ENCODE peak calls at places on chromosomes 2 and 18, in five cellular contexts. C is glutamatergic neuron, V is fibroblast of pulmonary artery, K is endothelial cell, G is heart right ventricle. D is an unnamed sample.

GRCh38 chr2:163779970-163780597 is 44.3 kb upstream of the FIGN start:
- DNase-seq in G (no peak), V (no peak), C (no peak), K (no peak), D (no peak)

GRCh38 chr2:152098033-152098797 is 629 bp downstream of the CACNB4 start:
- DNase-seq in K (peak), C (peak), V (peak), G (peak), D (no peak)

GRCh38 chr2:98669675-98670074 is 61.3 kb downstream of the MGAT4A start:
- DNase-seq in K (no peak), G (no peak), V (peak), C (no peak), D (no peak)

GRCh38 chr18:6284761-6285160 is 129.9 kb downstream of the L3MBTL4 start:
- DNase-seq in V (no peak), C (no peak), K (no peak), G (no peak), D (no peak)

GRCh38 chr18:8988262-8988871 is 114.1 kb upstream of the NDUFV2 start:
- DNase-seq in G (peak), K (peak), V (peak), C (peak), D (peak)

GRCh38 chr18:55585586-55586521 is 2.1 kb downstream of the TCF4 start:
- DNase-seq in K (no peak), G (no peak), C (no peak), V (peak), D (no peak)

GRCh38 chr2:84495539-84496146 is 20.7 kb upstream of the DNAH6 start:
- DNase-seq in G (no peak), V (peak), C (no peak), K (peak), D (no peak)

GRCh38 chr2:126981476-126981875 is 82.8 kb downstream of the TEX51 start:
- DNase-seq in K (no peak), G (no peak), V (no peak), C (no peak), D (no peak)

GRCh38 chr2:175234153-175234552 is 52.6 kb upstream of the ATP5MC3 start:
- DNase-seq in K (no peak), V (no peak), G (no peak), C (no peak), D (no peak)

GRCh38 chr2:234091432-234091879 is 41.0 kb downstream of the SPP2 start:
- DNase-seq in G (no peak), V (peak), C (no peak), K (no peak), D (no peak)

GRCh38 chr2:83142934-83143333 is 1316.1 kb downstream of the SUCLG1 start:
- DNase-seq in G (no peak), C (no peak), V (no peak), K (no peak), D (no peak)

GRCh38 chr18:78739843-78740677 is 239.6 kb upstream of the SALL3 start:
- DNase-seq in G (no peak), C (no peak), V (no peak), K (no peak), D (no peak)

GRCh38 chr2:101223814-101224231 is 28.9 kb upstream of the CNOT11 start:
- DNase-seq in C (no peak), K (no peak), G (no peak), V (no peak), D (no peak)

GRCh38 chr2:8644605-8645175 is 37.2 kb upstream of the ID2 start:
- DNase-seq in V (peak), G (peak), C (no peak), K (no peak), D (no peak)

GRCh38 chr2:95231723-95232122 is 24.4 kb downstream of the ZNF892 start:
- DNase-seq in C (peak), K (peak), G (no peak), V (peak), D (peak)

GRCh38 chr2:127293386-127293757 is 572 bp downstream of the ERCC3 start:
- DNase-seq in K (peak), V (no peak), G (no peak), C (no peak), D (no peak)

GRCh38 chr18:63604791-63605567 is 17.8 kb downstream of the SERPINB13 start:
- DNase-seq in G (no peak), K (no peak), C (no peak), V (no peak), D (no peak)

GRCh38 chr18:40046596-40046995 is 1908.4 kb upstream of the PIK3C3 start:
- DNase-seq in G (no peak), C (no peak), V (no peak), K (no peak), D (no peak)

GRCh38 chr2:241984658-241985057 is 115.1 kb downstream of the RTP5 start:
- DNase-seq in K (no peak), G (no peak), C (no peak), V (no peak), D (no peak)

GRCh38 chr2:136116813-136117390 is 1.0 kb downstream of the CXCR4 start:
- DNase-seq in G (peak), K (peak), V (no peak), C (peak), D (no peak)

GRCh38 chr2:105768961-105769452 is 24.3 kb downstream of the NCK2 start:
- DNase-seq in V (peak), K (no peak), G (no peak), C (no peak), D (no peak)

GRCh38 chr18:54742654-54743053 is 85.6 kb upstream of the RAB27B start:
- DNase-seq in C (no peak), V (peak), G (no peak), K (no peak), D (no peak)

GRCh38 chr2:17426708-17427107 is 91.5 kb downstream of the RAD51AP2 start:
- DNase-seq in V (no peak), K (no peak), G (no peak), C (no peak), D (no peak)

GRCh38 chr2:71064754-71065621 is 3.5 kb upstream of the NAGK start:
- DNase-seq in V (no peak), C (no peak), G (no peak), K (no peak), D (no peak)

GRCh38 chr2:213104089-213104902 is 47.1 kb downstream of the IKZF2 start:
- DNase-seq in V (peak), C (no peak), G (no peak), K (no peak), D (no peak)

GRCh38 chr2:170141865-170142264 is 36.1 kb upstream of the MYO3B start:
- DNase-seq in C (no peak), G (no peak), K (no peak), V (no peak), D (no peak)

GRCh38 chr2:62939735-62940491 is 110.7 kb upstream of the OTX1 start:
- DNase-seq in V (peak), C (no peak), K (no peak), G (no peak), D (no peak)

GRCh38 chr2:213678437-213679218 is 394.4 kb downstream of the SPAG16 start:
- DNase-seq in G (no peak), V (no peak), K (peak), C (no peak), D (no peak)

GRCh38 chr2:67476808-67477790 is 80.0 kb downstream of the ETAA1 start:
- DNase-seq in V (peak), K (no peak), C (no peak), G (no peak), D (no peak)

GRCh38 chr2:223587301-223587700 is 14.9 kb downstream of the SCG2 start:
- DNase-seq in G (no peak), C (no peak), K (no peak), V (no peak), D (no peak)

GRCh38 chr2:4628931-4629565 is 925.7 kb downstream of the DCDC2C start:
- DNase-seq in C (peak), K (no peak), G (no peak), V (no peak), D (no peak)

GRCh38 chr18:13232060-13232917 is 13.7 kb downstream of the LDLRAD4 start:
- DNase-seq in C (no peak), V (no peak), K (no peak), G (peak), D (no peak)

GRCh38 chr2:24917086-24917485 is 3.0 kb downstream of the ADCY3 start:
- DNase-seq in K (no peak), G (no peak), C (no peak), V (no peak), D (no peak)

GRCh38 chr18:55024568-55024967 is 65.3 kb upstream of the CCDC68 start:
- DNase-seq in K (no peak), V (no peak), G (no peak), C (no peak), D (no peak)

GRCh38 chr18:50709215-50709614 is 110.6 kb downstream of the MRO start:
- DNase-seq in V (no peak), C (peak), K (no peak), G (no peak), D (no peak)

GRCh38 chr18:80009661-80010550 is 21.5 kb upstream of the TXNL4A start:
- DNase-seq in K (no peak), G (peak), C (no peak), V (peak), D (no peak)

DNA sequence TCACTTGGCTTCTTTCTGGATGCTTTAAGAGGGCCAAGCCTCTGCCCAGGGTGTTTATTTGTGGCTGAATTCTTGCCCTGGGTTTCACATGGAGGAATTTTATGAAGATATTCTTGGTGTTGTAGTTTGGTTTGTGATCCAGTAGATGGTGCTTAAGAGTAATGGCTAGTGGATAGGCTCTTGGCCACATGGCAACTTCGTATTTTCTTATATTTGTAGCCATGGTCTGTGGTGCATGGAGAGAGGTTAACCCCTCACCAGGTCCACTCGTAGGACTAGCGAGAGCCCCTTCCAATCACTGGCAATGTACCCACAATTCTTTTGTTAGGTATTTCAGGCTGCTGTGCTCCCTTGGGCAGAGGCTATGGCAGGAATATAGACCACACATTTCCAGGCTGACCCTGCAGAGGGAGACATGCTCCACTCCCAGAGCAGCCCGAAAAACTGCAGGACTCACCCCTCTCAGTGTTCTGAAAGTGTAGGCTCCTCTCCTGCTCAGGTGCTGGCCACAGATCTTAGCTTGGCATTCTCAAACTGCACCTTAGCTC is 582.1 kb upstream of the SETBP1 start:
- DNase-seq in C (peak), V (peak), K (peak), G (no peak), D (no peak)
- TF ChIP-seq CTCF in C (peak), V (peak), K (peak), G (no peak), D (peak)

DNA sequence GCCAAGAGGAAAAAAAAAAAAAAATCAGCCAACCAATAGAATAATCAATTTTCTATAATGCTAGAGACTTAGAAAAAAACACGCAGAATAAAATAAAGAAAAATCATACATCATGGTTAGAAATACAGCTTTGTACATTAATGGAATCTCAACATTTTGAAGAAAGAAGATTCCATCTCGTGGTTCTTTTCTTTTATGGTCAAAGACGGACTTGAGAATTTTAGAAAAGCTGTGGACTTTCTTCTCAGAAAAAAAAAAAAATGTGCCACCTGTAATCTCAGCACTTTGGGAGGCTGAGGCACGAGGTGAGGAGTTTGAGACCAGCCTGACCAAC is 41.8 kb upstream of the ATIC start:
- DNase-seq in V (no peak), G (no peak), K (no peak), C (no peak), D (no peak)
- TF ChIP-seq CTCF in V (no peak), G (no peak), K (peak), C (peak), D (peak)

GRCh38 chr2:10678225-10678624 is 11.6 kb downstream of the NOL10 start:
- DNase-seq in K (no peak), V (no peak), G (no peak), C (no peak), D (no peak)
- TF ChIP-seq CTCF in K (peak), V (peak), G (no peak), C (peak), D (peak)

DNA sequence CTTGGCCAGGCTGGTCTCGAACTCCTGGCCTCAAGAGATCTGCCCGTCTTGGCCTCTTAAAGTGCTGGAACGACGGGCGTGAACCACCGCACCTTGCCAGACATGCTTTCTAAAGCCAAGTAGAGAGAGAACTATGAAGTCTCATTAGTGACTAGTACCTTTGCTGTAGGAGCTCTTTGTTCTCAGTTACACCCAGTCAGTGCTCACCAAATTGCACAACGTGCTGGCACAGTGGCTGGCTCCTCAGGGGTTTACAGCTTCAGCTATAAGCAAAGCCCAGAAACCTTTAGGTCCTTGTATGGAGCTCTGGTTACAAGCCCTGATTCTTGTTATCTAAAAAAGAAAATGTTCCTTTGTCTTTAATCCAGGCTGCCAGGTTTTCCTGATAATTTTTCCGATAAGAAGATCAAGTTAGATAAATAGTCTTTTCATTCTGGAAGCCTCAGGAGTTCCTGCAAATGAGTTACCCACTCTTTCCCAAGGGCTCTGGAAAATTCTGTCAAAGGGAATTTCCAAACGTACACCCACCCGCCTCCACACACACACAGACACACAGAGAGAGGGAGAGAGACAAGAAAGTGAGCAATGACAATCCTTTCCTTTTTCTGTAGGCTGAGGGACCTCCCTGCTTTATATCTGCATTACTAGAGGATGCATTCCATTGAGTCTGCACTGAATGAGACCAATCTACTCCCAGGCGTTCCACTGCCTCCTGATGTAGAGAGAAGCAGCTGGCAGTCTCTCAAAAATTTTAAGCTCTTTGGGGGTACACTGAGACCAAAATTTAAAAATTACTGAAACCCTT is 100.2 kb upstream of the CSRNP3 start:
- DNase-seq in K (no peak), C (no peak), V (peak), G (no peak), D (no peak)
- TF ChIP-seq CTCF in K (no peak), C (no peak), V (no peak), G (no peak), D (no peak)

GRCh38 chr2:109330056-109330455 is 201.1 kb downstream of the SH3RF3 start:
- DNase-seq in C (no peak), V (peak), K (no peak), G (no peak), D (no peak)
- TF ChIP-seq CTCF in C (no peak), V (no peak), K (no peak), G (no peak), D (no peak)

DNA sequence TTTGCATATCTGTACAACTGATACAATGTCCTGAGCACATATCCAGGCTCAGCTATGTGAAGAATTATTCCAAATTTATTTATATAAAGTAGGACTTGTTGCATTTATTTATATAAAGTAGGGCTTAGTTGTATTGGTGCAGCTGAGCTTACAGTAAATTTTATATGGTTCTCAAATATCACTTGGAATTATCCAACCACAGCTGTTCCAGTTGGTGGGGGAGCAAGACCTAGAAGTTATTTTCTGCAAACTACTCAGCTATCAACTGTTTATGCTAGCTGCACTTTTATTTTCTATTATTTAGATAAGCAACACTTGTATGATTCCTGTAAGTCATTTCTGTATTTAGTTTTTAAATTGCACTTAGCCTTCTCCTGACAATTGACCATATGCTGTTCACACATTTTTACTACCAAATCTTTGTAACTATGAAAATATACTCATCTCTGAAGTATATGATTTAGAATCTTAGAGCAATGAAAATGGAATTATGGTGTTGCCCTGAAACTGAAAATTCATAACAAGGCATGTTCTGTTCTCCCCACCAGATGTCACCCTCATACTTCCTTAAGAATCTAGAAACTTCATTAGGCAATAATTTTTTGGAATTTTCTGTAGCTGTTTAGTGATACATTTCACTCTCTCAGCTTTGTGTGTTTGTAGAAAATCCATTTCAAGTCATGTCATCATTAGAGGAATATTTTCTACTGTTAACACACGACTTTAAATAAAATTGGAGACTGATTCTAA is 157.0 kb upstream of the CBLN2 start:
- DNase-seq in G (no peak), C (no peak), V (peak), K (no peak), D (no peak)
- TF ChIP-seq CTCF in G (no peak), C (peak), V (peak), K (no peak), D (peak)